ENCODE peak calls at places on chromosomes 4 and X, in eight cellular contexts. I, A, G, V, O, D, E and Y are unnamed samples. For H3K4me1, the result is how much of the 10 kb centered on the place peaks cover.

GRCh38 chrX:108000751-108001150 is 18.6 kb upstream of the TEX13B start:
- DNase-seq in V (no peak), I (no peak), E (no peak), A (no peak), O (peak), D (no peak), G (no peak), Y (no peak)

GRCh38 chrX:19709812-19710518 is 177.4 kb downstream of the SH3KBP1 start:
- DNase-seq in D (no peak), O (peak), E (no peak), G (peak), A (no peak), I (peak), V (no peak), Y (peak)

GRCh38 chr4:112296949-112297483 is at the start of gene ALPK1:
- DNase-seq in O (peak), V (peak), A (no peak), D (peak), E (no peak), G (peak), I (peak), Y (peak)

GRCh38 chr4:47493238-47494123 is 8.4 kb downstream of the ATP10D start:
- DNase-seq in O (no peak), D (no peak), V (no peak), E (no peak), I (no peak), G (no peak), A (no peak), Y (no peak)

GRCh38 chr4:85720736-85721135 is 245.8 kb downstream of the ARHGAP24 start:
- DNase-seq in V (peak), I (no peak), G (no peak), D (no peak), E (no peak), O (peak), A (no peak), Y (no peak)

GRCh38 chr4:75723117-75723801 is 1.1 kb upstream of the USO1 start:
- DNase-seq in I (peak), E (no peak), A (peak), V (peak), G (no peak), D (peak), O (no peak), Y (peak)

GRCh38 chr4:105741548-105741947 is 33.0 kb downstream of the GSTCD start:
- DNase-seq in D (peak), E (no peak), A (no peak), O (no peak), G (no peak), I (no peak), V (no peak), Y (peak)

GRCh38 chr4:159382875-159383568 is 280.1 kb downstream of the RAPGEF2 start:
- DNase-seq in D (no peak), A (no peak), V (no peak), O (no peak), I (no peak), G (no peak), E (no peak), Y (peak)

GRCh38 chrX:139246295-139246694 is 284.2 kb upstream of the F9 start:
- DNase-seq in O (no peak), D (no peak), I (no peak), E (no peak), G (no peak), V (no peak), A (no peak), Y (no peak)

GRCh38 chrX:20571611-20572010 is 304.9 kb upstream of the RPS6KA3 start:
- DNase-seq in D (no peak), G (no peak), O (no peak), I (no peak), A (no peak), V (no peak), E (no peak), Y (no peak)

GRCh38 chr4:124177647-124178425 is 534.7 kb downstream of the ANKRD50 start:
- DNase-seq in O (peak), E (no peak), V (no peak), I (no peak), A (no peak), D (no peak), G (no peak), Y (peak)

GRCh38 chr4:107035711-107036601 is at the start of gene DKK2:
- DNase-seq in A (peak), E (no peak), G (no peak), V (no peak), I (no peak), O (no peak), D (peak), Y (peak)

GRCh38 chr4:7767526-7767925 is 172.1 kb downstream of the AFAP1 start:
- DNase-seq in G (no peak), D (no peak), E (no peak), A (no peak), I (no peak), V (no peak), O (no peak), Y (no peak)

GRCh38 chr4:59966758-59967157 is 1233.4 kb upstream of the ADGRL3 start:
- DNase-seq in I (no peak), E (no peak), O (no peak), A (no peak), D (no peak), G (no peak), V (no peak), Y (no peak)

GRCh38 chr4:139676913-139677585 is 11.4 kb downstream of the MGST2 start:
- DNase-seq in V (peak), O (no peak), G (no peak), E (no peak), D (no peak), I (no peak), A (no peak), Y (no peak)

GRCh38 chr4:174713181-174713580 is 115.9 kb downstream of the GLRA3 start:
- DNase-seq in V (no peak), I (no peak), D (no peak), A (no peak), G (no peak), E (no peak), O (no peak), Y (no peak)

GRCh38 chr4:6474705-6475457 is 2.5 kb upstream of the PPP2R2C start:
- DNase-seq in V (no peak), O (no peak), A (peak), D (no peak), E (no peak), I (no peak), G (no peak), Y (no peak)

GRCh38 chr4:110533940-110534339 is 58.0 kb downstream of the ENPEP start:
- DNase-seq in I (no peak), V (peak), O (peak), G (peak), E (no peak), D (no peak), A (no peak), Y (peak)

GRCh38 chrX:32448945-32449344 is 762.4 kb downstream of the DMD start:
- DNase-seq in O (no peak), G (no peak), I (no peak), A (no peak), D (no peak), E (peak), V (no peak), Y (no peak)

GRCh38 chrX:129679856-129680255 is 25.1 kb upstream of the APLN start:
- DNase-seq in G (no peak), O (no peak), A (no peak), V (no peak), I (no peak), E (no peak), D (no peak), Y (no peak)

GRCh38 chr4:34733185-34733916 is 1511.0 kb downstream of the ARAP2 start:
- DNase-seq in A (no peak), E (no peak), V (peak), I (no peak), O (peak), G (no peak), D (no peak), Y (no peak)

GRCh38 chr4:40520533-40520932 is 109.1 kb downstream of the RBM47 start:
- DNase-seq in A (no peak), I (no peak), D (no peak), E (no peak), V (no peak), O (no peak), G (no peak), Y (no peak)

GRCh38 chr4:141314627-141315026 is 93.9 kb downstream of the ZNF330 start:
- DNase-seq in G (no peak), E (no peak), O (no peak), D (no peak), A (no peak), I (no peak), V (no peak), Y (no peak)

GRCh38 chrX:45824471-45824870 is 623.8 kb upstream of the DIPK2B start:
- DNase-seq in E (no peak), G (peak), A (no peak), D (peak), V (peak), O (peak), I (peak), Y (peak)

GRCh38 chr4:183098723-183099536 is at the start of gene WWC2:
- DNase-seq in E (no peak), V (peak), I (peak), A (peak), G (peak), D (peak), O (peak), Y (peak)

GRCh38 chrX:154294791-154295580 is at the start of gene TEX28:
- DNase-seq in V (no peak), G (no peak), E (no peak), A (no peak), D (no peak), I (no peak), O (no peak), Y (no peak)

GRCh38 chrX:136064661-136065043 is 79.4 kb downstream of the SLC9A6 start:
- DNase-seq in E (no peak), G (no peak), D (no peak), I (no peak), V (no peak), A (no peak), O (no peak), Y (no peak)

GRCh38 chr4:139266583-139267257 is 13.3 kb downstream of the MGARP start:
- DNase-seq in V (peak), O (peak), E (peak), D (peak), A (no peak), G (no peak), I (peak), Y (peak)

GRCh38 chr4:1518997-1519700 is 112.9 kb upstream of the NKX1-1 start:
- DNase-seq in I (no peak), V (no peak), G (no peak), A (no peak), E (no peak), D (no peak), O (no peak), Y (no peak)

GRCh38 chr4:22410645-22411247 is 105.1 kb downstream of the ADGRA3 start:
- DNase-seq in V (peak), O (no peak), A (no peak), D (no peak), G (no peak), E (no peak), I (no peak), Y (peak)

GRCh38 chr4:35520059-35520458 is 724.3 kb downstream of the ARAP2 start:
- DNase-seq in A (no peak), O (peak), G (no peak), D (no peak), E (no peak), I (no peak), V (no peak), Y (no peak)

GRCh38 chr4:6625256-6625655 is 15.2 kb upstream of the MRFAP1 start:
- DNase-seq in E (no peak), I (peak), G (no peak), O (no peak), D (peak), A (no peak), V (no peak), Y (no peak)

GRCh38 chrX:41333744-41333993 is 293 bp upstream of the DDX3X start:
- DNase-seq in D (no peak), I (peak), E (peak), A (no peak), V (peak), O (peak), G (peak), Y (no peak)

GRCh38 chr4:8303485-8304281 is 34.1 kb downstream of the HTRA3 start:
- DNase-seq in A (peak), G (peak), D (no peak), O (peak), V (peak), E (no peak), I (peak), Y (peak)

GRCh38 chrX:135396109-135396508 is 25.6 kb upstream of the SMIM10L2A start:
- DNase-seq in D (no peak), E (no peak), G (no peak), A (no peak), I (no peak), V (no peak), O (peak), Y (peak)

GRCh38 chr4:40845136-40845910 is 95.6 kb downstream of the NSUN7 start:
- DNase-seq in G (no peak), O (no peak), A (no peak), V (no peak), D (no peak), I (no peak), E (no peak), Y (peak)

GRCh38 chrX:110420771-110421498 is 62.3 kb downstream of the RTL9 start:
- DNase-seq in G (no peak), I (peak), D (no peak), V (no peak), A (no peak), E (no peak), O (peak), Y (no peak)

GRCh38 chr4:151169900-151170299 is 70.5 kb downstream of the RPS3A start:
- DNase-seq in I (no peak), E (no peak), V (no peak), D (peak), A (no peak), O (no peak), G (no peak), Y (no peak)

GRCh38 chr4:151165205-151166000 is 66.0 kb downstream of the RPS3A start:
- DNase-seq in V (no peak), I (no peak), E (no peak), A (no peak), G (no peak), O (no peak), D (no peak), Y (no peak)

GRCh38 chr4:151166662-151167061 is 67.2 kb downstream of the RPS3A start:
- DNase-seq in E (no peak), O (no peak), V (no peak), G (no peak), I (no peak), D (peak), A (no peak), Y (no peak)

GRCh38 chr4:151169223-151169622 is 69.8 kb downstream of the RPS3A start:
- DNase-seq in O (no peak), E (no peak), D (peak), A (no peak), V (no peak), G (no peak), I (no peak), Y (no peak)

DNA sequence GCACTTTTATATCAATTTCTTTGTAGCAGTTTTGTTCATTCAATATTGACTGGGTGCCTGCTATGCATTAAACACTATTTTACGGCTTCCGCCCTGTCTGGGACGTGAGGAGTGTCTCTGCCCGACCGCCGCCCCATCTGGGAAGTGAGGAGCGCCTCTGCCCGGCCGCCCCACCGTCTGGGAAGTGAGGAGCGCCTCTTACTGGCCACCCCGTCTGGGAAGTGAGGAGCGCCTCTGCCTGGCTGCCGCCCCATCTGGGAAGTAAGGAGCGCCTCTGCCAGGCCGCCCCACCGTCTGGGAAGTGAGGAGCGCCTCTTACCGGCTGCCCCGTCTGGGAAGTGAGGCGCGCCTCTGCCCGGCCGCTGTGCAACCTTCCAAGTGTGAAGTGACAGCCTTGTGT is 68.1 kb downstream of the RPS3A start:
- DNase-seq in V (no peak), I (no peak), A (no peak), G (no peak), O (no peak), E (no peak), D (no peak), Y (no peak)
- H3K4me1 ChIP-seq in V (under half), I (under half), A (under half), G (under half), O (under half), E (under half), D (under half), Y (under half)

GRCh38 chr4:99863804-99864203 is 30.4 kb downstream of the LAMTOR3 start:
- DNase-seq in G (no peak), O (no peak), V (no peak), A (no peak), I (peak), E (no peak), D (no peak), Y (peak)

GRCh38 chr4:99868126-99868596 is 26.1 kb downstream of the LAMTOR3 start:
- DNase-seq in V (no peak), I (no peak), G (no peak), D (no peak), A (no peak), O (no peak), E (no peak), Y (no peak)
- TF ChIP-seq MAX in V (no peak), I (no peak), G (no peak), D (no peak), A (no peak), O (no peak), E (no peak), Y (no peak)

GRCh38 chrX:111442791-111443190 is 30.8 kb upstream of the DCX start:
- DNase-seq in A (no peak), I (no peak), D (no peak), G (no peak), E (no peak), V (no peak), O (no peak), Y (no peak)

GRCh38 chrX:111444881-111445280 is 32.9 kb upstream of the DCX start:
- DNase-seq in A (no peak), V (no peak), O (no peak), I (no peak), E (no peak), D (no peak), G (no peak), Y (no peak)

GRCh38 chrX:111447298-111447697 is 35.3 kb upstream of the DCX start:
- DNase-seq in E (no peak), A (peak), G (peak), D (peak), O (peak), V (peak), I (peak), Y (no peak)

DNA sequence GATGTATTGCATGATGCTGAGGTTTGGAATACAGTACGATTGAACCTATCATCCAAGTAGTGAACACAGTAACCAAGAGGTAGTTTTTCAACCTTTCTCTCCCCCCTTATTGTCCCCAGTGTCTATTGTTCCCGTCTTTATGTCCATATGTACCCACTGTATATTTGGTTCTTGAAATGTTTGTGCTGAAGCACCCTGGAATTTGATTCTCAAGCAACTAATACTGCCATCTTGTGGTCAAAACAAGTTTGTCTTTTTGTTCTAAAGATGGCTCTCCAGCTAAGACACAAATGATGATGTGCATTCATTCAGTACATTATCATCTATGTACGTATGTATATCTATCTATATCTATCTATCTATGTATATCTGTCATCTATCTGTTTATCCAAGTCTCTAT is 33.5 kb upstream of the DCX start:
- DNase-seq in G (peak), A (no peak), E (no peak), D (peak), V (peak), I (peak), O (peak), Y (peak)
- H3K4me1 ChIP-seq in G (under half), A (under half), E (under half), D (under half), V (under half), I (under half), O (under half), Y (under half)

DNA sequence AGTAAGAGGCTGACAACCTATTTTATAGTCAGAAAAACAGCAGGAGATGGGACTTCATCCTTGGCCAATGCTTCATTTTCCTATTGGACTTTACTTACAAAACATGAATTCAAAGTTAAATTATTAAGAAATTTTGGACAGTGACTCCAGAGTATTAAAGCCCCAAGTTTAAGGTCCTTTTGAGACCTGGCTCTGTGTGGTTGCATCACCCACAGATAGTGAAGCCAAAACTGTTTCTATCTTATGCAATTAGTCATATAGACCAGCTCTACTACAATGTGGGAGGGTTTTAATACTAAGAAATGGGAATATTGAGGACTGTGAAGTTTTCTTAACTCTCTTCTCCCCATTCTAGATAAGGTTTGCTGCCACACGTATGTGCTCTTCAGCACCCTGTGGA is 196.7 kb upstream of the AR start:
- DNase-seq in E (no peak), O (no peak), G (no peak), V (no peak), A (no peak), I (no peak), D (no peak), Y (no peak)
- TF ChIP-seq MAX in E (no peak), O (no peak), G (no peak), V (no peak), A (no peak), I (no peak), D (no peak), Y (no peak)

DNA sequence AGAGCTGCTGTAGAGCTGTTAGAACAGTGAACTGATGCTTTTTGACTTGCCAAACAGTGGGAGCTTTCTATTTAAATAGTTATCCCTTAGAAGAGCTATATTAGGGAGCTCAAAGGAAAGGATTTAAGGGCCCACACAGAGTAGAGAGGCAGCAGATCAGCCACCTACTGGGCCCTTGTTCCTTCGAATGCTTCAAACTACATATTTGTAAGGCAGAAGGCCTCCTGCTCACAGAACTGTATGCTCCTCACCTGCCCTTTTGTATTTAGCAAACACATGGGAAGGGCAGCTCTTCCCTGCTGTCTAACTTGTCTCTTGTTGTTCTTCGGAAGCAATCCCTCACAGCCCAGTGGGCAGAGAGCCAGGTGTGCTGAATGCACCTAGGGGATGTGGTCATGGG is 38.0 kb downstream of the IL1RAPL1 start:
- DNase-seq in A (peak), V (no peak), I (no peak), G (no peak), D (no peak), O (no peak), E (no peak), Y (no peak)
- H3K4me1 ChIP-seq in A (under half), V (under half), I (under half), G (under half), D (under half), O (under half), E (under half), Y (under half)

GRCh38 chr4:90219822-90220221 is 92.6 kb downstream of the CCSER1 start:
- DNase-seq in A (no peak), V (no peak), E (no peak), D (no peak), O (no peak), I (no peak), G (no peak), Y (no peak)

GRCh38 chr4:90215286-90215685 is 88.1 kb downstream of the CCSER1 start:
- DNase-seq in D (no peak), O (no peak), G (no peak), A (no peak), V (peak), E (peak), I (no peak), Y (peak)

DNA sequence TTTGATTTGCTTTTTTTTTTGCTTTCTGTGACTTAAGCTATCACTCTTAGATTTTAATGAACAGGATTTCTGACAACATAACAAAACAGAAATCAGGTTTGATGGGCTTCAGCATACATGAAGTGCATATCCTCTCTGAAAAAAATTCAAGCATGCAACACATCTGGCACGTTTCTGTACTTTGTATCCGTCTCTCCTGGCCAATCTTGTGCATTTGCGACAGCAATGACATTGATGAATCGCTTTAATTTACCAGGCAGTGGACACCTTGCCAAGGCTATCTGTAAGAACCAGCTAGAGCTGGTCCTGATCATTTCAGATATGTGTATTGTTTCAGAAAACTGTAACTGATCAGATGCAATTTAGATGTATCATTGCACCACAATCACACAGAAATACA is 93.3 kb downstream of the CCSER1 start:
- DNase-seq in D (peak), I (no peak), A (no peak), G (no peak), V (no peak), O (no peak), E (no peak), Y (no peak)
- TF ChIP-seq MAX in D (no peak), I (no peak), A (no peak), G (no peak), V (no peak), O (no peak), E (no peak), Y (no peak)